ENCODE peak calls at places on chromosomes 1 and 21, in eight cellular contexts. One of them, this sample, is unnamed.

GRCh38 chr1:9737716-9738115 is 86.0 kb downstream of the CLSTN1 start:
- DNase-seq in left lung: no peak
- DNase-seq in transverse colon: no peak
- DNase-seq in psoas muscle: no peak
- DNase-seq in Panc1: no peak
- DNase-seq in left ventricle myocardium inferior: no peak
- DNase-seq in tibial artery: no peak
- DNase-seq in suprapubic skin: no peak
- DNase-seq in this sample: no peak

GRCh38 chr1:232963366-232963765 is 13.0 kb downstream of the NTPCR start:
- DNase-seq in suprapubic skin: no peak
- DNase-seq in Panc1: no peak
- DNase-seq in psoas muscle: no peak
- DNase-seq in transverse colon: no peak
- DNase-seq in left ventricle myocardium inferior: no peak
- DNase-seq in left lung: no peak
- DNase-seq in tibial artery: no peak
- DNase-seq in this sample: no peak

GRCh38 chr1:237999426-238000052 is 108.8 kb upstream of the ZP4 start:
- DNase-seq in suprapubic skin: no peak
- DNase-seq in Panc1: no peak
- DNase-seq in psoas muscle: no peak
- DNase-seq in left ventricle myocardium inferior: no peak
- DNase-seq in transverse colon: no peak
- DNase-seq in tibial artery: no peak
- DNase-seq in left lung: no peak
- DNase-seq in this sample: no peak

GRCh38 chr1:213389061-213389581 is 338.1 kb downstream of the RPS6KC1 start:
- DNase-seq in psoas muscle: no peak
- DNase-seq in transverse colon: no peak
- DNase-seq in left lung: no peak
- DNase-seq in suprapubic skin: no peak
- DNase-seq in left ventricle myocardium inferior: no peak
- DNase-seq in tibial artery: no peak
- DNase-seq in Panc1: no peak
- DNase-seq in this sample: no peak

GRCh38 chr1:214403431-214403830 is 122.5 kb downstream of the SMYD2 start:
- DNase-seq in left ventricle myocardium inferior: no peak
- DNase-seq in transverse colon: no peak
- DNase-seq in tibial artery: no peak
- DNase-seq in left lung: no peak
- DNase-seq in psoas muscle: no peak
- DNase-seq in Panc1: no peak
- DNase-seq in suprapubic skin: no peak
- DNase-seq in this sample: no peak

GRCh38 chr1:105072850-105073249 is 1323.2 kb downstream of the AMY1C start:
- DNase-seq in transverse colon: no peak
- DNase-seq in suprapubic skin: no peak
- DNase-seq in left ventricle myocardium inferior: no peak
- DNase-seq in left lung: no peak
- DNase-seq in psoas muscle: no peak
- DNase-seq in tibial artery: no peak
- DNase-seq in Panc1: no peak
- DNase-seq in this sample: no peak

GRCh38 chr21:35780983-35781382 is 279.3 kb downstream of the SETD4 start:
- DNase-seq in psoas muscle: no peak
- DNase-seq in left ventricle myocardium inferior: no peak
- DNase-seq in tibial artery: no peak
- DNase-seq in transverse colon: no peak
- DNase-seq in left lung: no peak
- DNase-seq in suprapubic skin: no peak
- DNase-seq in Panc1: no peak
- DNase-seq in this sample: no peak

GRCh38 chr1:45097079-45097478 is 85.0 kb downstream of the UROD start:
- DNase-seq in Panc1: no peak
- DNase-seq in suprapubic skin: no peak
- DNase-seq in psoas muscle: no peak
- DNase-seq in transverse colon: no peak
- DNase-seq in left lung: no peak
- DNase-seq in tibial artery: no peak
- DNase-seq in left ventricle myocardium inferior: no peak
- DNase-seq in this sample: no peak

GRCh38 chr1:115430717-115431116 is 92.7 kb upstream of the NGF start:
- DNase-seq in suprapubic skin: no peak
- DNase-seq in Panc1: peak; percentile 15
- DNase-seq in left ventricle myocardium inferior: no peak
- DNase-seq in transverse colon: no peak
- DNase-seq in tibial artery: no peak
- DNase-seq in psoas muscle: peak; percentile 15
- DNase-seq in left lung: no peak
- DNase-seq in this sample: no peak

GRCh38 chr1:230081751-230082150 is 14.7 kb downstream of the GALNT2 start:
- DNase-seq in transverse colon: no peak
- DNase-seq in suprapubic skin: no peak
- DNase-seq in tibial artery: no peak
- DNase-seq in Panc1: no peak
- DNase-seq in psoas muscle: no peak
- DNase-seq in left lung: no peak
- DNase-seq in left ventricle myocardium inferior: no peak
- DNase-seq in this sample: no peak

GRCh38 chr1:241612533-241613505 is 27.4 kb downstream of the CHML start:
- DNase-seq in left ventricle myocardium inferior: no peak
- DNase-seq in suprapubic skin: no peak
- DNase-seq in Panc1: no peak
- DNase-seq in tibial artery: no peak
- DNase-seq in psoas muscle: no peak
- DNase-seq in transverse colon: no peak
- DNase-seq in left lung: no peak
- DNase-seq in this sample: no peak

DNA sequence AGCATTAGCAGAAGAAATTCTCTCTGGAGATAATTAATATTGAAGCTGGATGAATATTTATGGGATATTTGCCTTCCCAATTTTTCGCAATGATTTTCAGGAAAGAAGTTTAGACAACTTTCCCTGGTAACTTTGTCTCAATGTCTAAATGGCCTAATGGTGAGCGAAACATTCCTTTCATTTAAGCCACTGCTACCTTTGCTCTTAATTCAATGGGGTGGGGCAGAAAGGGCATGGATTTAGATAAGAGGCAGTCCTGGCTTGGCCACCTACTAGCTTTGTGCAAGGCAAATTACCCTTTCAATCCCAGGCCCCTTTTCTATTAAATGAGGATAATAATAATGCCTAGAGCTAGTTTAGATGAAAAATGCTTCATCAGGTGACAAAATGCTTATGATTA is 27.1 kb upstream of the LYST start:
- DNase-seq in left lung: no peak
- DNase-seq in Panc1: no peak
- DNase-seq in suprapubic skin: no peak
- DNase-seq in left ventricle myocardium inferior: no peak
- DNase-seq in psoas muscle: no peak
- DNase-seq in transverse colon: peak; percentile 37
- DNase-seq in tibial artery: no peak
- DNase-seq in this sample: no peak
- H3K4me3 ChIP-seq in left lung: no peak overlapping the region
- H3K4me3 ChIP-seq in Panc1: no peak overlapping the region
- H3K4me3 ChIP-seq in suprapubic skin: no peak overlapping the region
- H3K4me3 ChIP-seq in left ventricle myocardium inferior: no peak overlapping the region
- H3K4me3 ChIP-seq in psoas muscle: no peak overlapping the region
- H3K4me3 ChIP-seq in transverse colon: no peak overlapping the region
- H3K4me3 ChIP-seq in tibial artery: no peak overlapping the region
- H3K4me3 ChIP-seq in this sample: no peak overlapping the region

GRCh38 chr1:46175243-46175642 is 356 bp downstream of the TSPAN1 start:
- DNase-seq in tibial artery: no peak
- DNase-seq in Panc1: no peak
- DNase-seq in left lung: no peak
- DNase-seq in transverse colon: no peak
- DNase-seq in suprapubic skin: no peak
- DNase-seq in left ventricle myocardium inferior: no peak
- DNase-seq in psoas muscle: no peak
- DNase-seq in this sample: no peak
- H3K4me1 ChIP-seq in tibial artery: peaks cover 37% of the 10 kb centered on the region
- H3K4me1 ChIP-seq in Panc1: peaks cover 25% of the 10 kb centered on the region
- H3K4me1 ChIP-seq in left lung: peaks cover 19% of the 10 kb centered on the region
- H3K4me1 ChIP-seq in transverse colon: peaks cover 10% of the 10 kb centered on the region
- H3K4me1 ChIP-seq in suprapubic skin: peaks cover 55% of the 10 kb centered on the region
- H3K4me1 ChIP-seq in left ventricle myocardium inferior: peaks cover 72% of the 10 kb centered on the region
- H3K4me1 ChIP-seq in psoas muscle: peaks cover 43% of the 10 kb centered on the region
- H3K4me1 ChIP-seq in this sample: no peaks in the 10 kb centered on the region

GRCh38 chr1:100430368-100430767 is 78.1 kb downstream of the CDC14A start:
- DNase-seq in Panc1: no peak
- DNase-seq in left ventricle myocardium inferior: no peak
- DNase-seq in psoas muscle: no peak
- DNase-seq in tibial artery: no peak
- DNase-seq in transverse colon: no peak
- DNase-seq in suprapubic skin: no peak
- DNase-seq in left lung: no peak
- DNase-seq in this sample: no peak

GRCh38 chr1:100433563-100433962 is 81.3 kb downstream of the CDC14A start:
- DNase-seq in left lung: no peak
- DNase-seq in Panc1: no peak
- DNase-seq in psoas muscle: no peak
- DNase-seq in left ventricle myocardium inferior: no peak
- DNase-seq in transverse colon: no peak
- DNase-seq in tibial artery: no peak
- DNase-seq in suprapubic skin: no peak
- DNase-seq in this sample: no peak

GRCh38 chr1:100423832-100424337 is 71.6 kb downstream of the CDC14A start:
- DNase-seq in psoas muscle: no peak
- DNase-seq in tibial artery: no peak
- DNase-seq in Panc1: no peak
- DNase-seq in left lung: no peak
- DNase-seq in transverse colon: no peak
- DNase-seq in suprapubic skin: no peak
- DNase-seq in left ventricle myocardium inferior: no peak
- DNase-seq in this sample: no peak

DNA sequence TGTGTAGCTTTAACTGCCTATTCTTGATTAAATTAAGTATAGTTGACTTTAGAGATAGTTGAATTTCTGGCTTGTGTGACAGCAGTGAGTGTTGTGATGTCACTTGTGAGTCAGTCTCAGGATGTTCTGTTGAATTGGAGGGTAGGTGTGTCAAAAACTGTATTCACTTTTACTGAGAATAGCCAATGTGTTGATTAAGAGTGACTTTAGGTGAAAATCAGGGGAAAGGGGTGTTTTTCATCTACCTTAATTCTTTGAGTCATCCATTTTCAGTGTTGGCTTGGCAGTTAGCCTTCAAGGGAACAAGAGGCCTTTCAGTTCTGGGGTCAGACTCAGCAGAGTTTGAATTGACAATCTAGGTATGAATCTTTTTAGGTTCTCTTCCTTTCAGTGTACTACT is 75.9 kb downstream of the CDC14A start:
- DNase-seq in transverse colon: no peak
- DNase-seq in suprapubic skin: no peak
- DNase-seq in psoas muscle: no peak
- DNase-seq in Panc1: no peak
- DNase-seq in left ventricle myocardium inferior: no peak
- DNase-seq in left lung: no peak
- DNase-seq in tibial artery: no peak
- DNase-seq in this sample: no peak
- H3K27ac ChIP-seq in transverse colon: no peak overlapping the region
- H3K27ac ChIP-seq in suprapubic skin: no peak overlapping the region
- H3K27ac ChIP-seq in psoas muscle: no peak overlapping the region
- H3K27ac ChIP-seq in Panc1: no peak overlapping the region
- H3K27ac ChIP-seq in left ventricle myocardium inferior: no peak overlapping the region
- H3K27ac ChIP-seq in left lung: no peak overlapping the region
- H3K27ac ChIP-seq in tibial artery: no peak overlapping the region
- H3K27ac ChIP-seq in this sample: no peak overlapping the region

GRCh38 chr1:109712321-109712864 is 342 bp downstream of the GSTM5 start:
- DNase-seq in suprapubic skin: no peak
- DNase-seq in left ventricle myocardium inferior: no peak
- DNase-seq in transverse colon: no peak
- DNase-seq in psoas muscle: no peak
- DNase-seq in tibial artery: no peak
- DNase-seq in Panc1: no peak
- DNase-seq in left lung: no peak
- DNase-seq in this sample: no peak
- H3K4me3 ChIP-seq in suprapubic skin: peak overlapping the region; percentile 30
- H3K4me3 ChIP-seq in left ventricle myocardium inferior: peak overlapping the region; percentile 61
- H3K4me3 ChIP-seq in transverse colon: peak overlapping the region; percentile 38
- H3K4me3 ChIP-seq in psoas muscle: peak overlapping the region; percentile 46
- H3K4me3 ChIP-seq in tibial artery: peak overlapping the region; percentile 30
- H3K4me3 ChIP-seq in Panc1: no peak overlapping the region
- H3K4me3 ChIP-seq in left lung: peak overlapping the region; percentile 13
- H3K4me3 ChIP-seq in this sample: no peak overlapping the region

GRCh38 chr1:53131590-53131938 is 10.9 kb downstream of the SLC1A7 start:
- DNase-seq in suprapubic skin: peak; percentile 15
- DNase-seq in Panc1: no peak
- DNase-seq in left ventricle myocardium inferior: no peak
- DNase-seq in transverse colon: no peak
- DNase-seq in psoas muscle: no peak
- DNase-seq in tibial artery: peak; percentile 9
- DNase-seq in left lung: no peak
- DNase-seq in this sample: no peak
- H3K4me1 ChIP-seq in suprapubic skin: no peaks in the 10 kb centered on the region
- H3K4me1 ChIP-seq in Panc1: peaks cover 8% of the 10 kb centered on the region
- H3K4me1 ChIP-seq in left ventricle myocardium inferior: no peaks in the 10 kb centered on the region
- H3K4me1 ChIP-seq in transverse colon: peaks cover 9% of the 10 kb centered on the region
- H3K4me1 ChIP-seq in psoas muscle: no peaks in the 10 kb centered on the region
- H3K4me1 ChIP-seq in tibial artery: peaks cover 15% of the 10 kb centered on the region
- H3K4me1 ChIP-seq in left lung: peaks cover 9% of the 10 kb centered on the region
- H3K4me1 ChIP-seq in this sample: no peaks in the 10 kb centered on the region

GRCh38 chr21:32908529-32908928 is 117.2 kb upstream of the OLIG2 start:
- DNase-seq in left ventricle myocardium inferior: no peak
- DNase-seq in transverse colon: no peak
- DNase-seq in Panc1: no peak
- DNase-seq in suprapubic skin: no peak
- DNase-seq in tibial artery: no peak
- DNase-seq in psoas muscle: no peak
- DNase-seq in left lung: no peak
- DNase-seq in this sample: no peak
- H3K27ac ChIP-seq in left ventricle myocardium inferior: no peak overlapping the region
- H3K27ac ChIP-seq in transverse colon: no peak overlapping the region
- H3K27ac ChIP-seq in Panc1: no peak overlapping the region
- H3K27ac ChIP-seq in suprapubic skin: no peak overlapping the region
- H3K27ac ChIP-seq in tibial artery: no peak overlapping the region
- H3K27ac ChIP-seq in psoas muscle: no peak overlapping the region
- H3K27ac ChIP-seq in left lung: no peak overlapping the region
- H3K27ac ChIP-seq in this sample: no peak overlapping the region